ENCODE peak calls at places on chromosome 13, in seven cellular contexts. F is IMR-90, V is heart left ventricle, J is SK-N-SH, R is gastrocnemius medialis, U is left ventricle myocardium inferior, Y is mesenchymal stem cell. A is an unnamed sample. For H3K9me3 and H3K4me1, the result is how much of the 10 kb centered on the place peaks cover.

GRCh38 chr13:40653558-40654318 is 12.7 kb downstream of the FOXO1 start:
- DNase-seq in F (no peak), V (no peak), J (no peak), R (no peak), U (no peak), Y (peak), A (no peak)

GRCh38 chr13:30884543-30884942 is 21.5 kb upstream of the MEDAG start:
- DNase-seq in F (no peak), V (no peak), J (no peak), R (no peak), U (no peak), Y (no peak), A (no peak)

GRCh38 chr13:110137677-110138008 is 169.3 kb downstream of the COL4A1 start:
- DNase-seq in F (no peak), V (peak), J (peak), R (peak), U (peak), Y (no peak), A (peak)

GRCh38 chr13:51626749-51627148 is 42.5 kb downstream of the WDFY2 start:
- DNase-seq in F (no peak), V (peak), J (no peak), R (no peak), U (no peak), Y (no peak), A (peak)

GRCh38 chr13:107803822-107804495 is 411.4 kb downstream of the LIG4 start:
- DNase-seq in F (no peak), V (no peak), J (no peak), R (no peak), U (no peak), Y (no peak), A (no peak)

GRCh38 chr13:112119192-112120030 is 52.5 kb downstream of the SOX1 start:
- DNase-seq in F (no peak), V (no peak), J (no peak), R (no peak), U (no peak), Y (no peak), A (no peak)

GRCh38 chr13:101751488-101751887 is 299.0 kb downstream of the ITGBL1 start:
- DNase-seq in F (peak), V (no peak), J (peak), R (no peak), U (no peak), Y (peak), A (no peak)

GRCh38 chr13:25371608-25372274 is at the start of gene ATP8A2:
- DNase-seq in F (no peak), V (no peak), J (peak), R (no peak), U (no peak), Y (no peak), A (no peak)

GRCh38 chr13:28655566-28655965 is 3.4 kb upstream of the POMP start:
- DNase-seq in F (peak), V (no peak), J (no peak), R (no peak), U (no peak), Y (peak), A (no peak)

GRCh38 chr13:109366521-109366920 is 419.9 kb downstream of the IRS2 start:
- DNase-seq in F (peak), V (no peak), J (no peak), R (no peak), U (no peak), Y (no peak), A (no peak)

GRCh38 chr13:54433511-54434206 is 1405.0 kb downstream of the OLFM4 start:
- DNase-seq in F (no peak), V (no peak), J (no peak), R (no peak), U (no peak), Y (no peak), A (no peak)

GRCh38 chr13:24279267-24279666 is 30.1 kb upstream of the C1QTNF9 start:
- DNase-seq in F (no peak), V (no peak), J (no peak), R (no peak), U (no peak), Y (no peak), A (no peak)

GRCh38 chr13:46698015-46698414 is 98.9 kb downstream of the ESD start:
- DNase-seq in F (no peak), V (peak), J (no peak), R (peak), U (peak), Y (no peak), A (peak)

GRCh38 chr13:25415196-25415595 is 43.4 kb downstream of the ATP8A2 start:
- DNase-seq in F (no peak), V (no peak), J (no peak), R (no peak), U (no peak), Y (no peak), A (no peak)

GRCh38 chr13:42369071-42369795 is 97.3 kb downstream of the AKAP11 start:
- DNase-seq in F (no peak), V (no peak), J (no peak), R (no peak), U (no peak), Y (no peak), A (no peak)

GRCh38 chr13:112838038-112838965 is 130.7 kb upstream of the MCF2L start:
- DNase-seq in F (no peak), V (no peak), J (no peak), R (no peak), U (no peak), Y (no peak), A (no peak)

GRCh38 chr13:33686772-33687480 is 131.0 kb upstream of the RFC3 start:
- DNase-seq in F (no peak), V (no peak), J (no peak), R (no peak), U (no peak), Y (no peak), A (no peak)

GRCh38 chr13:32427852-32428580 is at the start of gene N4BP2L1:
- DNase-seq in F (no peak), V (peak), J (peak), R (peak), U (peak), Y (peak), A (peak)

GRCh38 chr13:33284916-33285315 is 639 bp downstream of the STARD13 start:
- DNase-seq in F (no peak), V (no peak), J (no peak), R (no peak), U (no peak), Y (peak), A (no peak)

GRCh38 chr13:50512602-50513527 is 330.6 kb downstream of the DLEU7 start:
- DNase-seq in F (peak), V (peak), J (no peak), R (peak), U (peak), Y (peak), A (peak)

GRCh38 chr13:89163081-89163480 is 1491.9 kb downstream of the SLITRK5 start:
- DNase-seq in F (no peak), V (no peak), J (peak), R (no peak), U (no peak), Y (no peak), A (no peak)

GRCh38 chr13:63364159-63364558 is 1948.5 kb upstream of the PCDH20 start:
- DNase-seq in F (no peak), V (no peak), J (no peak), R (no peak), U (no peak), Y (no peak), A (no peak)

GRCh38 chr13:32023698-32024097 is 7.9 kb upstream of the FRY start:
- DNase-seq in F (no peak), V (no peak), J (no peak), R (no peak), U (no peak), Y (no peak), A (no peak)

GRCh38 chr13:54563286-54563685 is 1534.7 kb downstream of the OLFM4 start:
- DNase-seq in F (no peak), V (no peak), J (no peak), R (no peak), U (no peak), Y (no peak), A (no peak)

GRCh38 chr13:83184819-83185218 is 697.5 kb downstream of the SLITRK1 start:
- DNase-seq in F (peak), V (no peak), J (no peak), R (no peak), U (no peak), Y (peak), A (no peak)

GRCh38 chr13:44188257-44188656 is 185.4 kb upstream of the SERP2 start:
- DNase-seq in F (peak), V (no peak), J (no peak), R (no peak), U (no peak), Y (peak), A (no peak)

GRCh38 chr13:106176103-106176502 is 359.4 kb downstream of the EFNB2 start:
- DNase-seq in F (peak), V (no peak), J (no peak), R (no peak), U (no peak), Y (peak), A (no peak)

GRCh38 chr13:48066310-48066989 is 28.5 kb downstream of the MED4 start:
- DNase-seq in F (peak), V (no peak), J (no peak), R (no peak), U (no peak), Y (no peak), A (no peak)
- H3K9me3 ChIP-seq in F (under half), V (under half), J (under half), R (under half), U (under half), Y (half or more), A (under half)

DNA sequence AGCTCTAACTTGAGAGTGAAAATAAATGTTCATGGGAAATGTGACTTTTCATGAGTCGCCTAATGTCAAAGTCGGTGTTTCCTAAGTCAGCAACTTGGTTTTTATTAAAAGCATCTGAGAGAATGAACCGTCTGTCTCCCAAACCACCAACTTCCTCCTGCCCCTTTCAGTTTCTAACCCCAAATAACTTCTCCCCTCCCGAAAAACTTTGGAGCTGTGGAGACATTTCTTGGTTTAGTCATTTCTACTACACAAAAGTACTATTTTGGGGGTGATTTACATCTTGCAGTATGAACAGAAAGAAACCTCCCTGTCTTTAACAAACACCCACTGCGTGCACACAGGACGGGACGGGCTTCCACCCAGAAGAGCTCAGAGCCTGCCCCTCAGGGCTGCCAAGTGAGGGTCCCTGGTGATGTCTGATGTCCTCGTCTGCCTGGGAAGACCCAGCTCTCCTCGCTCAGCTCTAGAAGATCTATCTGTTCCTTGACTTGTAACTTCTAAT is 65.0 kb downstream of the RASA3 start:
- DNase-seq in F (peak), V (no peak), J (no peak), R (no peak), U (no peak), Y (peak), A (peak)
- H3K4me3 ChIP-seq in F (no peak), V (no peak), J (no peak), R (no peak), U (no peak), Y (no peak), A (no peak)

GRCh38 chr13:48531416-48532145 is 1.3 kb downstream of the RCBTB2 start:
- DNase-seq in F (no peak), V (no peak), J (no peak), R (no peak), U (no peak), Y (no peak), A (no peak)
- H3K4me1 ChIP-seq in F (under half), V (under half), J (under half), R (under half), U (under half), Y (under half), A (under half)

DNA sequence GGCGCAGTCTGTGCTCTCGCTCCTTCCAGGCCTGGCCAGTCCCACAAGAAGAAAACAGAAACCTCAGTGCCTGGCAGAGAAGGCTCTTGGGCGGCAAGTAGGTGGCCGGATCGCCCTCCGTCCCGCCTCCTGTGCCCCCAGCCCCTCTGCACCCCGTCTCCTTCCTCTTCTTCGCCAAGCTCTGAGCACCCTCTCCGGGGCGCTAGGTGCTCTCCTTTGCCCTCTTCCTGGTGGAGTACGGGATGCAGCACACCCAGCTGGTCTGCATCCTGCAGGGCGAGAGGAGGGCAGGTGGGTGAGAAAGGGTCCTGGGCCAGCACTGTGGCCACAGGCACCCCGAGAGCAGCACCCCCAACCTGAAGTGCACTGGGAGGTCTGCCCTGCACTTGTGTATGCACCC is 17.3 kb downstream of the C13orf46 start:
- DNase-seq in F (no peak), V (no peak), J (no peak), R (no peak), U (no peak), Y (no peak), A (peak)
- H3K9me3 ChIP-seq in F (under half), V (under half), J (under half), R (under half), U (under half), Y (under half), A (under half)

GRCh38 chr13:79782541-79783216 is 301.7 kb downstream of the NDFIP2 start:
- DNase-seq in F (peak), V (peak), J (peak), R (no peak), U (peak), Y (peak), A (peak)
- H3K4me3 ChIP-seq in F (no peak), V (no peak), J (no peak), R (no peak), U (peak), Y (no peak), A (no peak)

GRCh38 chr13:98508280-98509074 is 68.4 kb downstream of the STK24 start:
- DNase-seq in F (peak), V (no peak), J (no peak), R (no peak), U (no peak), Y (peak), A (no peak)

GRCh38 chr13:98507060-98507797 is 69.7 kb downstream of the STK24 start:
- DNase-seq in F (no peak), V (peak), J (peak), R (no peak), U (peak), Y (peak), A (peak)

GRCh38 chr13:98504371-98504963 is 72.4 kb downstream of the STK24 start:
- DNase-seq in F (no peak), V (no peak), J (no peak), R (no peak), U (no peak), Y (no peak), A (no peak)

GRCh38 chr13:98504029-98504351 is 72.9 kb downstream of the STK24 start:
- DNase-seq in F (no peak), V (no peak), J (no peak), R (no peak), U (no peak), Y (no peak), A (no peak)

DNA sequence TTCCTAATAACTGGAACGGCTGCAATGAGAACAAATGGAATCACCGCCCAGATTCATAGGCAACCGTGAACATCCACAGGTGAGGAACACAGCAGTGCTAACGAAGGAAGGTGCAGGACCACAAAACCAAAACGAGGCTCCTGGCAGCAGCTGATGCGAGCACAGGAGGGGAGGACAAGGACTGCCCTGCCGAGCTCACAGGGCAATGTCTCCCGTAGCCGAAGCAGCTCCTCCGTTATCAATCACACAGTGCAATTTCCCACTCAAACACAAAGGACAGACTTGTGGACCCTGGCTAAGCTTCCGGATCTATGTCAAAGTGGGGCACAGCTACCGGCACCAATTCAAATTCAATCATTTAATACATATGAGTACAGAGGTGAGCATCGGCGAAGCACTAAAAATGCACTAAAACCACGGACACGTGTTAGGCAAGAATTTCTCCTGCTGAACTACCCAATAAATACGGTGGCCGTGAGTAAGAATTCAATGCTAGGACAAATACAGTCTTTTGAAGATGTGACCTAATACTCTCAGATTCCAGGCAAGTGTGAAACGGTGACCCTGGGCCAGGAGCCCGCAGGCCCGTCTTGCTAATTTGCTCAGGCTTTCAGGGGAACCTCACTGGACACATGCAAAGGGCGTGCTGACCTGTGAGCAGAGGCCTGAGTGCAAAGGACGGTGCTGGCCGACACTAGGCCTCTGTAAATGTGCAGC is 70.4 kb downstream of the STK24 start:
- DNase-seq in F (no peak), V (no peak), J (no peak), R (no peak), U (no peak), Y (no peak), A (no peak)
- H3K4me1 ChIP-seq in F (under half), V (half or more), J (under half), R (half or more), U (half or more), Y (under half), A (under half)

DNA sequence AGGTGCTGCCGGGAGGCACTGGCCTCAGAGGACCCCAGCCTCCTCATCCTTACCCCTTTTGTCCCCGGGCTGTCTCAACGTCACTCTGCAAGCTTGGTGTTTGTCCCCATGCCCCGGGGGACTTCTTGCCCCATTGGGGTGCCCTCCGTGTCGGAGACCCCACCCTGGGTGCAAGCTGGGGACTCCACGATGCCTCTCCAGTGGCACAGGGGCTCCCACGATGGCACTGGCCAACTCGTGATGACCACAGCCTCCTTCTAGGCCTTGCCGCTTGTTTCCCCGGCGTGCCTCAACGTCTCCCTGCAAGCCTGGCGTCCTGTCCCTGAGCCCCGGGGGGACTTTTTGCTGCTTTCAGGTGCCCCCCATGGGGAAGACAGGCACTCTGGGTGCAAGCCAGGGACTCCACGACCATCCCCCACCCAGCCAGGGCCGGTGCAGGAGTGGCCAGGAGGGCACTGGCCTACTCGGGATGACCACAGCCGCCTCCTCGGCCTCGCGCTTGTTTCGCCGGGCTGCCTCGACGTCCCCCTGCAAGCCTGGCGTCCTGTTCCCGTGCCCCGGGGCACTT is 237.0 kb downstream of the TUBA3C start:
- DNase-seq in F (no peak), V (no peak), J (no peak), R (no peak), U (no peak), Y (no peak), A (no peak)
- H3K9me3 ChIP-seq in F (under half), V (under half), J (under half), R (under half), U (under half), Y (under half), A (under half)

GRCh38 chr13:98187155-98187726 is 10.2 kb upstream of the RNF113B start:
- DNase-seq in F (no peak), V (no peak), J (no peak), R (no peak), U (no peak), Y (no peak), A (no peak)

GRCh38 chr13:98184796-98185195 is 7.7 kb upstream of the RNF113B start:
- DNase-seq in F (peak), V (no peak), J (no peak), R (no peak), U (no peak), Y (peak), A (no peak)

GRCh38 chr13:98188544-98189166 is 11.6 kb upstream of the RNF113B start:
- DNase-seq in F (no peak), V (no peak), J (no peak), R (no peak), U (no peak), Y (no peak), A (no peak)

GRCh38 chr13:98189841-98190505 is 12.9 kb upstream of the RNF113B start:
- DNase-seq in F (no peak), V (peak), J (peak), R (no peak), U (peak), Y (no peak), A (peak)

GRCh38 chr13:98187862-98188261 is 10.8 kb upstream of the RNF113B start:
- DNase-seq in F (no peak), V (no peak), J (no peak), R (no peak), U (no peak), Y (no peak), A (no peak)
- H3K4me3 ChIP-seq in F (no peak), V (no peak), J (no peak), R (no peak), U (no peak), Y (no peak), A (no peak)

A was measured in right cardiac atrium.